ENCODE peak calls at places on chromosomes 11 and 22, in ten cellular contexts. H, V, U, L, Z, F, K, T, G and R are unnamed samples. For H3K4me1, the result is how much of the 10 kb centered on the place peaks cover.

GRCh38 chr11:132177106-132177505 is 806.7 kb downstream of the NTM start:
- DNase-seq in H (no peak), V (no peak), U (no peak), L (no peak), Z (peak), F (peak), K (peak), T (no peak), G (no peak), R (no peak)

GRCh38 chr11:3942160-3942955 is 86.9 kb downstream of the STIM1 start:
- DNase-seq in H (no peak), V (no peak), U (no peak), L (no peak), Z (no peak), F (no peak), K (no peak), T (no peak), G (no peak), R (no peak)

GRCh38 chr11:67268684-67269268 is 2.5 kb downstream of the GRK2 start:
- DNase-seq in H (peak), V (no peak), U (peak), L (no peak), Z (no peak), F (no peak), K (no peak), T (no peak), G (no peak), R (no peak)

GRCh38 chr22:44305888-44306287 is 6.9 kb downstream of the SHISAL1 start:
- DNase-seq in H (no peak), V (no peak), U (no peak), L (peak), Z (no peak), F (no peak), K (no peak), T (no peak), G (no peak), R (no peak)

GRCh38 chr11:8567597-8568198 is 26.3 kb downstream of the STK33 start:
- DNase-seq in H (no peak), V (no peak), U (no peak), L (no peak), Z (no peak), F (peak), K (no peak), T (no peak), G (no peak), R (peak)

GRCh38 chr11:68118753-68119448 is 2.3 kb downstream of the CHKA start:
- DNase-seq in H (no peak), V (no peak), U (no peak), L (no peak), Z (peak), F (no peak), K (peak), T (peak), G (no peak), R (no peak)

GRCh38 chr11:16813141-16813540 is 74.7 kb downstream of the C11orf58 start:
- DNase-seq in H (no peak), V (no peak), U (no peak), L (no peak), Z (no peak), F (no peak), K (no peak), T (no peak), G (no peak), R (no peak)

GRCh38 chr11:62902932-62903331 is 18.2 kb downstream of the CHRM1 start:
- DNase-seq in H (no peak), V (no peak), U (no peak), L (no peak), Z (no peak), F (peak), K (no peak), T (no peak), G (no peak), R (no peak)

GRCh38 chr11:118820412-118821357 is 29.7 kb upstream of the DDX6 start:
- DNase-seq in H (peak), V (peak), U (peak), L (peak), Z (peak), F (peak), K (no peak), T (peak), G (peak), R (no peak)

GRCh38 chr22:45101828-45102227 is 61.9 kb upstream of the NUP50 start:
- DNase-seq in H (no peak), V (no peak), U (no peak), L (no peak), Z (peak), F (peak), K (peak), T (no peak), G (no peak), R (no peak)

GRCh38 chr11:36165638-36166389 is 123.4 kb downstream of the COMMD9 start:
- DNase-seq in H (no peak), V (no peak), U (no peak), L (no peak), Z (no peak), F (no peak), K (no peak), T (no peak), G (no peak), R (no peak)

GRCh38 chr11:106880121-106880520 is 138.2 kb downstream of the GUCY1A2 start:
- DNase-seq in H (no peak), V (no peak), U (no peak), L (no peak), Z (peak), F (no peak), K (no peak), T (no peak), G (no peak), R (no peak)

GRCh38 chr11:112300094-112300786 is 39.6 kb upstream of the PLET1 start:
- DNase-seq in H (no peak), V (no peak), U (no peak), L (no peak), Z (no peak), F (no peak), K (no peak), T (no peak), G (no peak), R (no peak)

GRCh38 chr11:65182258-65183170 is 786 bp downstream of the CAPN1 start:
- DNase-seq in H (peak), V (peak), U (peak), L (peak), Z (peak), F (peak), K (peak), T (peak), G (no peak), R (peak)

GRCh38 chr11:75667268-75667830 is 1.5 kb downstream of the MAP6 start:
- DNase-seq in H (peak), V (no peak), U (peak), L (peak), Z (peak), F (peak), K (peak), T (peak), G (no peak), R (no peak)

GRCh38 chr22:20237480-20238440 is 30.4 kb downstream of the RTN4R start:
- DNase-seq in H (no peak), V (no peak), U (no peak), L (no peak), Z (no peak), F (no peak), K (no peak), T (no peak), G (no peak), R (no peak)

GRCh38 chr11:77386178-77386577 is 84.7 kb upstream of the GDPD4 start:
- DNase-seq in H (no peak), V (no peak), U (no peak), L (no peak), Z (no peak), F (peak), K (no peak), T (no peak), G (no peak), R (no peak)

GRCh38 chr11:130620566-130620965 is 172.1 kb downstream of the ADAMTS15 start:
- DNase-seq in H (no peak), V (no peak), U (no peak), L (no peak), Z (no peak), F (no peak), K (no peak), T (no peak), G (no peak), R (no peak)

DNA sequence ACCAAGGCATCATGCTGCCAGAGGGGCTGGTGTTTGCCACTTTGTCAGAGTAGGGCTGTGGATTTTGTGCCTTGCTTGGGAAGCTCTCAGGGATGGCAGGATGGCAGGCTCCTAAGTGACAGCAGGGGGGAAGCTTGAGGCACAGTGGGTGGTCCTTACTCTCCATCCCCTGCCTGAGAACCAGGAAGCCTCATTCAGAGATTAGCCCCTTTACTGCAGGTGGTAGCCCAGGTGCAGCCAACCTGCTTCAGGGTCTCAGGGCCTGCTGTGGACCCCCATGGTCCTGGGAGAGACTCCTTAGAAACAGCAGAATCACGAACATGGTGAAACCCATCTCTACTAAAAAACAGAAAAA is 8.9 kb upstream of the ST3GAL4 start:
- DNase-seq in H (no peak), V (no peak), U (no peak), L (no peak), Z (no peak), F (no peak), K (no peak), T (no peak), G (no peak), R (no peak)
- TF ChIP-seq CTCF in H (no peak), V (no peak), U (no peak), L (no peak), Z (no peak), F (no peak), K (no peak), T (no peak), G (no peak), R (no peak)

GRCh38 chr22:38272373-38273134 is at the start of gene TMEM184B:
- DNase-seq in H (peak), V (peak), U (peak), L (peak), Z (peak), F (peak), K (peak), T (peak), G (peak), R (no peak)

GRCh38 chr22:38271101-38271500 is 1.7 kb downstream of the TMEM184B start:
- DNase-seq in H (no peak), V (no peak), U (no peak), L (no peak), Z (no peak), F (no peak), K (no peak), T (no peak), G (no peak), R (no peak)

GRCh38 chr22:38271927-38272372 is 860 bp downstream of the TMEM184B start:
- DNase-seq in H (no peak), V (no peak), U (peak), L (no peak), Z (peak), F (no peak), K (no peak), T (peak), G (no peak), R (peak)

GRCh38 chr22:38276161-38276560 is 3.4 kb upstream of the TMEM184B start:
- DNase-seq in H (no peak), V (no peak), U (no peak), L (no peak), Z (no peak), F (no peak), K (no peak), T (no peak), G (no peak), R (no peak)

DNA sequence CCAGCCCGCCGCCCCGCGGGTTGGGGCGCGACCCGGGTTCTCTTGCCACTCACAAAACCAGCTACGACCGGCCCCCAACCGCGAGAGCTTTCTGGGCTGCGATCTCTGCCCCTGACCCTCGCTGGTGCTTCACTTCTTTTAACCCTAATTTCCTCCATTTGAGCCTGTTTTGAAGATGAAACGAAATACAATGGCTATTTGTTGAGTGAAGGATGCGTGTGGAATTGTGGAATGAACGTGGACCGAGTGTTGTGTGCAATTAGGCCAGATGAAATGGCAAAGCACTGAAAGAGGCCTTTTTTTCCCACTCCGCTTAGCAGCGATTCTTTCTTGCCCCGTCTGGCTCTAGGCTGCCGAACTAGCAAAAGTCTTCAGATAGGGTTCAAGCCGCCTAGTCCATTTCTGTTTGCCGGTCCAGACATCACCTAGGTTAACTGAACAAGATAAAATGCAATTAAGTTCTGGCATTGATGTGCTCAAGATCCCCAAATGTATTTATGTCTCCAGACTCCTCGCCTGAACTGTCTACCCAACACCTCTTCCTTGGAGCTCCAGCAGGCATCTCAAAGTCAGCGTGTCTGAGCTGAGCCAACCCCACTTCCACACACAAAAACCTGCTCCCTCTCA is 438 bp upstream of the TMEM184B start:
- DNase-seq in H (no peak), V (no peak), U (no peak), L (no peak), Z (no peak), F (peak), K (peak), T (no peak), G (no peak), R (no peak)
- H3K4me1 ChIP-seq in H (under half), V (half or more), U (under half), L (under half), Z (under half), F (under half), K (under half), T (under half), G (half or more), R (under half)

GRCh38 chr11:72353861-72354260 is 80.5 kb downstream of the CLPB start:
- DNase-seq in H (no peak), V (no peak), U (no peak), L (no peak), Z (no peak), F (no peak), K (peak), T (no peak), G (no peak), R (no peak)
- TF ChIP-seq CTCF in H (no peak), V (no peak), U (no peak), L (no peak), Z (peak), F (no peak), K (peak), T (no peak), G (no peak), R (peak)

GRCh38 chr11:108101090-108101775 is 20.1 kb upstream of the ACAT1 start:
- DNase-seq in H (no peak), V (no peak), U (no peak), L (no peak), Z (no peak), F (no peak), K (no peak), T (no peak), G (no peak), R (no peak)

GRCh38 chr11:108093128-108093904 is 28.1 kb upstream of the ACAT1 start:
- DNase-seq in H (no peak), V (no peak), U (no peak), L (no peak), Z (no peak), F (no peak), K (no peak), T (no peak), G (no peak), R (no peak)

GRCh38 chr11:108092134-108092533 is 29.2 kb upstream of the ACAT1 start:
- DNase-seq in H (no peak), V (no peak), U (no peak), L (no peak), Z (no peak), F (no peak), K (no peak), T (no peak), G (no peak), R (no peak)

DNA sequence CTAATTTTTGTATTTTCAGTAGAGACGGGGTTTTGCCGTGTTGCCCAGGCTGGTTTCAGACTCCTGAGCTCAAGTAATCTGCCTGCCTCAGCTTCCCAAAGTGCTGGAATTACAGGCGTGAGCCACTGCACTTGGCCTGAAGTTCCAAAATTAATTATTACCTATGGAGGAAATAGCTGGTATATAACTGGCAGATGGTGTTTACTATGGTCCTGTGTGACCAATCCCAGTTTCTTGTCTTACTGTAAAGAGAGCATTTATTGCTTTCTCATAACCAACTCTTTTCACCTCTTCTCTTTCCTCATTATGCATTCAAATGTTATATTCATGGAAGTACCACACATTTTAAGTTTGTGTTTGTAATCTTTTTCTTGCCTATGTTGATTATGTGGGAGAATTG is 24.2 kb upstream of the ACAT1 start:
- DNase-seq in H (no peak), V (no peak), U (no peak), L (no peak), Z (no peak), F (no peak), K (no peak), T (no peak), G (no peak), R (no peak)
- H3K4me1 ChIP-seq in H (under half), V (under half), U (under half), L (under half), Z (under half), F (under half), K (under half), T (under half), G (under half), R (under half)

DNA sequence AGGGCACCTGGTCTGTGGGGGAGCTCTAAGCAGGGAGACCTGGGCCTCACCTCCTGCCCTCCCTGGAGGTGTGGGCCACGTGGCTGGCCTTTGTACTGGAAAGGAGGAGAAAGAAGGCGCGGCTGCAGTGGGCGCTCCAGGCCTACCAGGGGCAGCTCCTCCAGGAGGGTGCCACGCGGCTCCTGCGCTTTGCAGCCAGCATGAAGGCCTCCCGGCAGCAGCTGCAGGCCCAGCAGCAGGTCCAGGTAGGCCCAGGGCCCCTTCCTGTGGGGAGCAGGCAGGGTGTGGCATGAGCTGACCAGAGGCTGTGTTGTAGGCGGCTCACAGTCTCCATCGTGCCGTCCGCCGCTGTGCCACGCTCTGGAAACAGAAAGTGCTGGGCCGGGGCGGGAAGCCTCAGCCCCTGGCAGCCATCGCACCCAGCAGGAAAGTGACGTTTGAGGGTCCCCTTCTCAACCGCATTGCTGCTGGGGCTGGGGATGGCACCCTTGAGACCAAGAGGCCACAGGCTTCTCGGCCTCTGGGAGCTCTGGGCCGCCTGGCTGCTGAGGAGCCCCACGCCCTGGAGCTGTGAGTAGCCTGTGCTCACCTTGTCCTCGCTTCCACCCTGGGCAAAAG is 48.6 kb downstream of the PISD start:
- DNase-seq in H (peak), V (no peak), U (no peak), L (peak), Z (no peak), F (no peak), K (no peak), T (no peak), G (no peak), R (no peak)
- TF ChIP-seq CTCF in H (no peak), V (no peak), U (no peak), L (no peak), Z (no peak), F (no peak), K (no peak), T (no peak), G (no peak), R (no peak)